ENCODE peak calls at places on chromosomes 11 and 22, in nine cellular contexts. M is mucosa of descending colon, T is glutamatergic neuron, G is PC-3, N is fibroblast of pulmonary artery, E is H1, V is transverse colon, L is bronchial epithelial cell, J is AG10803. A is an unnamed sample.

GRCh38 chr11:45030778-45031177 is 80.1 kb upstream of the TP53I11 start:
- DNase-seq in M (no peak), G (no peak), L (no peak), E (no peak), J (no peak), T (no peak), V (no peak), N (no peak), A (no peak)

GRCh38 chr11:108543316-108543955 is 45.3 kb upstream of the POGLUT3 start:
- DNase-seq in J (no peak), G (no peak), T (no peak), L (peak), M (no peak), V (no peak), E (no peak), N (no peak), A (no peak)

GRCh38 chr22:39120983-39121382 is 23.9 kb downstream of the APOBEC3H start:
- DNase-seq in E (no peak), V (no peak), T (no peak), G (no peak), M (no peak), L (no peak), N (no peak), J (no peak), A (no peak)

GRCh38 chr11:116660011-116660410 is 112.8 kb downstream of the BUD13 start:
- DNase-seq in G (no peak), E (no peak), N (no peak), L (no peak), J (no peak), V (no peak), T (no peak), M (no peak), A (no peak)

GRCh38 chr22:19807914-19808872 is 46.5 kb downstream of the GNB1L start:
- DNase-seq in V (no peak), T (no peak), E (no peak), M (no peak), L (no peak), N (no peak), G (no peak), J (no peak), A (no peak)

GRCh38 chr22:49162841-49163240 is 664.8 kb downstream of the BRD1 start:
- DNase-seq in M (no peak), G (no peak), T (no peak), L (no peak), V (no peak), E (no peak), J (no peak), N (no peak), A (no peak)

GRCh38 chr11:34208266-34209135 is 103.1 kb downstream of the NAT10 start:
- DNase-seq in E (no peak), T (no peak), V (no peak), J (no peak), N (peak), L (peak), G (no peak), M (no peak), A (no peak)

GRCh38 chr11:31986201-31986889 is 104.5 kb upstream of the RCN1 start:
- DNase-seq in G (no peak), N (no peak), J (no peak), M (no peak), V (no peak), L (no peak), E (no peak), T (no peak), A (no peak)

GRCh38 chr22:48495751-48496080 is 1332.0 kb downstream of the BRD1 start:
- DNase-seq in L (no peak), E (no peak), G (no peak), T (no peak), J (no peak), M (peak), N (no peak), V (no peak), A (no peak)

GRCh38 chr11:65634140-65634436 is 3.8 kb upstream of the SIPA1 start:
- DNase-seq in L (no peak), M (no peak), G (no peak), N (no peak), E (no peak), V (no peak), T (no peak), J (no peak), A (no peak)

GRCh38 chr11:6568191-6568918 is 35.1 kb downstream of the RRP8 start:
- DNase-seq in J (peak), L (peak), V (no peak), T (no peak), M (no peak), E (no peak), N (peak), G (peak), A (no peak)

GRCh38 chr11:110295487-110296225 is 758 bp downstream of the RDX start:
- DNase-seq in V (peak), T (peak), J (peak), M (peak), N (peak), L (no peak), G (peak), E (no peak), A (peak)

GRCh38 chr11:24820541-24820940 is 323.7 kb downstream of the LUZP2 start:
- DNase-seq in M (no peak), N (peak), E (no peak), L (peak), G (peak), J (no peak), V (no peak), T (no peak), A (no peak)

GRCh38 chr11:10460611-10461275 is 5.7 kb downstream of the AMPD3 start:
- DNase-seq in L (no peak), G (no peak), E (no peak), T (no peak), J (no peak), N (no peak), M (no peak), V (no peak), A (peak)

GRCh38 chr11:96044747-96045146 is 120.8 kb upstream of the MTMR2 start:
- DNase-seq in T (no peak), G (no peak), V (no peak), M (no peak), N (no peak), J (no peak), L (no peak), E (no peak), A (no peak)

GRCh38 chr11:96050435-96051182 is 126.7 kb upstream of the MTMR2 start:
- DNase-seq in J (peak), V (no peak), G (peak), L (no peak), E (no peak), T (no peak), N (peak), M (no peak), A (no peak)

GRCh38 chr11:96049426-96049825 is 125.5 kb upstream of the MTMR2 start:
- DNase-seq in N (peak), L (peak), M (no peak), G (peak), T (no peak), E (no peak), V (no peak), J (peak), A (no peak)

GRCh38 chr11:96044311-96044710 is 120.4 kb upstream of the MTMR2 start:
- DNase-seq in M (no peak), L (no peak), E (no peak), G (no peak), N (no peak), V (no peak), T (no peak), J (no peak), A (no peak)

GRCh38 chr11:96045622-96046456 is 121.9 kb upstream of the MTMR2 start:
- DNase-seq in N (peak), M (no peak), T (no peak), E (peak), G (no peak), V (no peak), L (peak), J (peak), A (no peak)
- TF ChIP-seq CTCF in N (peak), M (no peak), T (no peak), E (peak), G (no peak), V (no peak), L (no peak), J (peak), A (no peak)

GRCh38 chr11:97143463-97143862 is 753.6 kb downstream of the JRKL start:
- DNase-seq in M (no peak), J (no peak), E (no peak), L (no peak), V (no peak), G (no peak), N (no peak), T (no peak), A (no peak)

GRCh38 chr11:97136067-97136466 is 746.3 kb downstream of the JRKL start:
- DNase-seq in E (no peak), G (no peak), L (no peak), N (no peak), T (no peak), M (no peak), J (no peak), V (no peak), A (no peak)

DNA sequence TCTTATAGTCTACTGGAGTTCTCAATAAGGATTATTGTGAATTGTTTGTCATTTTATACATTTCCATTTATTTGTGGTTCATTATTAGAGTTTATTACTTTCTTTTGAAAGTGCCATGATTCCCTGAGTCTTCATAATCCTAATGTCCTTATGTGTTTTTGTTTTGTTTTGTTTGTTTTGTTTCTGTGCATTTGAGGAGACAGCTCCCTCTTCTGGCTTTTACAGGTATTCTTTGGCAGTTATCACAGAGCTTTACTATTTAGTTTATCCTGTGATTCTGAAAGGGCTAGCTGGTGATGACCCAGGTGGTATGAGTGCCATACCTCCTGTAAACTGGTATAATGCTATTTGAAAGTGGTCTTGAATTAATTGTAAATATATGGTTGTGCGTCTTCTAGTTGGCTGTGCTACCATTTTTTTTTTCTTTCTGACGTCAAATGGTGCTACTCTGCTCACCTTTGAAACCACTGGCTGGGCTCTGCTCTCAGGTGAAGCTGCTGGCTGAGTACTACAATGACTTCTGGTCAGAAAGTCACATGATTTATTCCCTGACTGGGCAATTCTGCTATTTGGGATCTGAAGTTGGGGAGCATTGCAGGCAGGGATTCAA is 751.2 kb downstream of the JRKL start:
- DNase-seq in M (no peak), G (peak), V (no peak), L (peak), T (no peak), J (no peak), N (peak), E (no peak), A (peak)
- TF ChIP-seq CTCF in M (no peak), G (peak), V (peak), L (peak), T (peak), J (no peak), N (peak), E (no peak), A (peak)

GRCh38 chr11:97611345-97611744 is 1221.5 kb downstream of the JRKL start:
- DNase-seq in J (no peak), T (no peak), G (no peak), N (no peak), E (no peak), L (no peak), V (no peak), M (no peak), A (no peak)

GRCh38 chr11:97614571-97614970 is 1224.8 kb downstream of the JRKL start:
- DNase-seq in V (no peak), L (no peak), N (peak), T (no peak), J (no peak), G (no peak), E (no peak), M (no peak), A (no peak)

GRCh38 chr11:97610854-97611253 is 1221.0 kb downstream of the JRKL start:
- DNase-seq in G (peak), L (no peak), T (no peak), N (no peak), V (no peak), J (no peak), E (no peak), M (no peak), A (no peak)

GRCh38 chr11:97607301-97608000 is 1217.6 kb downstream of the JRKL start:
- DNase-seq in E (no peak), N (peak), G (no peak), M (no peak), T (no peak), J (no peak), L (peak), V (no peak), A (no peak)

DNA sequence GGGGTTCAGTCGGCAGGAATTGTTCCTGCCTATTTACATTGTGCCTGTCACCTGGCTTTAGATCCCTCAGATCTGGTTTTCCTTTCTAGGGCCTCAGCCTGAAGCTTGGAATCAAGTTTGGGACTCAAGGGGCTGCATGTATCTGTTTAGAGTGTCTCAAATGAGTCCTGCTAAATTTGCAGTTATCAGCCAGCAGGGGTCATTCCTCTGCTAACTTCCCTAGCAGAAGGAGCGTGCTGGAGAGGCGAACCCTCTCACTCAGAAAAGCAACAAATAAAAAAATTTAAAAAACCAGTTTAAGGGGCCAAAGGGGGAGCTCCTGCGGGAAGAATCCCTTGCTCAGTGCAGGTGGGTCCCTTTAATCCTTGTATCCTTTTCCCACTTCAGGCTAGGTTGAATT is 1220.2 kb downstream of the JRKL start:
- DNase-seq in V (no peak), G (peak), N (peak), J (no peak), T (no peak), L (no peak), M (no peak), E (no peak), A (peak)
- TF ChIP-seq CTCF in V (no peak), G (peak), N (peak), J (no peak), T (no peak), L (no peak), M (no peak), E (no peak), A (peak)

GRCh38 chr11:2796508-2797180 is 88.9 kb downstream of the CDKN1C start:
- DNase-seq in J (no peak), T (peak), N (no peak), M (no peak), G (no peak), V (peak), L (no peak), E (no peak), A (no peak)

GRCh38 chr11:2798951-2799761 is 86.4 kb downstream of the CDKN1C start:
- DNase-seq in L (no peak), G (no peak), V (peak), N (no peak), T (peak), J (no peak), M (peak), E (no peak), A (no peak)

GRCh38 chr11:2797181-2797711 is 88.3 kb downstream of the CDKN1C start:
- DNase-seq in V (peak), L (no peak), J (no peak), E (no peak), T (peak), G (no peak), N (no peak), M (peak), A (no peak)

GRCh38 chr11:2796091-2796490 is 89.5 kb downstream of the CDKN1C start:
- DNase-seq in J (no peak), E (no peak), N (no peak), V (peak), M (peak), L (no peak), T (peak), G (no peak), A (no peak)

GRCh38 chr11:2797741-2798361 is 87.7 kb downstream of the CDKN1C start:
- DNase-seq in M (peak), G (no peak), L (no peak), V (peak), J (no peak), E (no peak), T (peak), N (no peak), A (no peak)
- TF ChIP-seq CTCF in M (no peak), G (no peak), L (no peak), V (no peak), J (no peak), E (no peak), T (no peak), N (no peak), A (no peak)

DNA sequence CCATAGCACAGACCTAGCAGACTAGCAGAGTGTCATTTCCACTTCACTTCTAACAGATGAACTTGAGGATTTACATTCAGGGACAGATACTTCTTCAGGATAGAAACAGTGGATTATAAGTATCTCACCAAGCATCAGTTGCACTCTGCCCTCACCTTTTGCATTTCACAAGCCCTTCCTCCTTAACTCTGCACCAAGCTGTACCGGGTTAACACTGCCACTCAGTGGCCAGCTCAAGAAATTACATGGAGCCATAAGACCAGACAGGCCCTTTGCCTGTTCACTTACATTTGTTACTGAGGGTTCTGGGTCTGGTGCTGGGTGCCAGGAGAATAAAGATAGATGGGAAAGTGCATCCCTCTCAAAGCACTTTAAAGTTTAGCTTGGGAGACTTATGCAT is 309.8 kb downstream of the SHANK2 start:
- DNase-seq in G (no peak), M (no peak), N (peak), L (no peak), E (no peak), J (no peak), T (peak), V (no peak), A (peak)
- TF ChIP-seq CTCF in G (peak), M (no peak), N (peak), L (peak), E (peak), J (peak), T (peak), V (no peak), A (peak)

DNA sequence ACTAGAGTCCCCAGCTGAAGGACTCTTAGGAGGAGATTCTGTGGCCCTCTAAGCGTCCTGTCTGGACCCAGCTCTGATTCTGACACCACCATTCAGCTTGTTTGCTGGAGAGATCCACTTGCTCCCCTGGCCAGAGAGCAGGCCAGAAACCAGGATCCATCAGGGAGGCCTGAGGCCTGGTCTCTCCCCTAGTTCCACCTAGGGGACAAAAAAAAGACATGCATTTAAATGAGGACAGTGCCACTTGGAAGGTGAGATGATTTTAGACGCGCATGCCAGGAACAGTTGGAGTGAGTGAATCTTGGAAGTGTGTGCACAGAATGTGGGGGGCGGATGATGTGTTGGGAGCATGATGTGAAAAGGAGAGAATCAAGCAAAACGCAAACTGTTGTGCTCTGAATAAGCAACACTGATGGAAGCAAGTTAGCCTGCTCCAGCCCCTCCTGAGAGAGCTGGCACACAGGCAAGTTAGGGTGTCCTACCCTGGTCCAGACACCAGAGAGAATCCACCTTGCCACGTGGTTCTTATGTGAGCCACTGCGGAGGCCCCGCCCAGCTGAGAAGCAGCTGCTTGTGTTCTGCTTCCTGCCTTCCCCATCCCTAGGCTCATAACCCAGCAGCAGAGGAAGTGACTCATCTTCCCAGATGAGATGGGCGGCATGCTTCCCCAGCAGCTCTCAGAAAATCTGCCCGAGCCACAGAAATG is 8.0 kb upstream of the SLCO2B1 start:
- DNase-seq in N (peak), M (peak), J (peak), E (peak), V (peak), T (no peak), G (peak), L (peak), A (peak)
- TF ChIP-seq CTCF in N (no peak), M (no peak), J (no peak), E (no peak), V (no peak), T (no peak), G (no peak), L (no peak), A (no peak)

DNA sequence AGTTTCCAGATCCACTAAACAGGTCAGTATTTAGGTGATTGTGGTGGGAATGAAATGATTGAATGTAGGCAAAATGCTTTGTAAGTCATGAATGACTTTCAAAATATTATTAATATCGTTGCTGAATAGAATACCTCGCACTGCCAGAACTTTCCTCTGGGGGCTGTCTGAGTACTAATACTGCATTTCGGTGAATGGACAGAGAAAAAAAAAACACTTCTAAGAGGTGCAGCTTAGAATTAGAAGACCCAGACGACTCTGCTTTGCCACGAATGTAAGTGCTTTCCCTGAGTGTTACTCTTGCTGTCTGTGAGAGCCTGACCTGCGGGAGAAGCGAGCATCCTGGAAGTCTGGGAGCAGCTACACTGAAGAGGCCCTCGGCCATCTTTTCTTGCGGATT is 95.0 kb downstream of the SCN3B start:
- DNase-seq in E (no peak), G (no peak), T (no peak), J (peak), L (no peak), V (no peak), M (no peak), N (no peak), A (no peak)
- TF ChIP-seq CTCF in E (no peak), G (no peak), T (peak), J (peak), L (peak), V (no peak), M (no peak), N (peak), A (no peak)

GRCh38 chr22:25403752-25404471 is 160.6 kb upstream of the GRK3 start:
- DNase-seq in E (no peak), V (no peak), G (peak), T (no peak), N (peak), J (peak), L (peak), M (peak), A (peak)
- TF ChIP-seq CTCF in E (peak), V (no peak), G (no peak), T (no peak), N (no peak), J (no peak), L (no peak), M (no peak), A (no peak)